ENCODE peak calls at places on chromosome 9, in four cellular contexts. M is K562, O is GM12878, F is GM12891. P is an unnamed sample.

GRCh38 chr9:135885100-135885853 is 22.1 kb downstream of the CAMSAP1 start:
- DNase-seq in F (no peak), M (no peak), O (no peak), P (no peak)

GRCh38 chr9:125968975-125969374 is 221.8 kb downstream of the PBX3 start:
- DNase-seq in O (no peak), F (no peak), M (no peak), P (no peak)

GRCh38 chr9:97397220-97397619 is 14.7 kb upstream of the TDRD7 start:
- DNase-seq in M (no peak), O (peak), F (no peak), P (no peak)

GRCh38 chr9:94672811-94673487 is 33.6 kb upstream of the FBP1 start:
- DNase-seq in M (no peak), F (no peak), O (no peak), P (no peak)

GRCh38 chr9:36874261-36874660 is 159.8 kb downstream of the PAX5 start:
- DNase-seq in F (no peak), O (no peak), M (no peak), P (no peak)

GRCh38 chr9:73095425-73095824 is 56.2 kb upstream of the ANXA1 start:
- DNase-seq in F (no peak), M (no peak), O (no peak), P (no peak)

GRCh38 chr9:5384436-5384835 is 44.8 kb upstream of the RLN1 start:
- DNase-seq in O (no peak), M (no peak), F (no peak), P (no peak)

GRCh38 chr9:30235068-30235467 is 2149.4 kb upstream of the ACO1 start:
- DNase-seq in O (no peak), M (no peak), F (no peak), P (no peak)

GRCh38 chr9:35476596-35476995 is 13.3 kb upstream of the RUSC2 start:
- DNase-seq in M (no peak), F (no peak), O (no peak), P (no peak)

GRCh38 chr9:128600111-128600510 is 47.7 kb downstream of the SPTAN1 start:
- DNase-seq in F (no peak), M (no peak), O (no peak), P (no peak)

GRCh38 chr9:36479086-36479485 is 79.0 kb upstream of the RNF38 start:
- DNase-seq in O (no peak), M (no peak), F (no peak), P (no peak)

GRCh38 chr9:120153258-120153657 is 426.7 kb downstream of the CDK5RAP2 start:
- DNase-seq in M (no peak), F (no peak), O (no peak), P (no peak)
- TF ChIP-seq SPI1 in M (no peak), F (no peak), O (no peak), P (no peak)

DNA sequence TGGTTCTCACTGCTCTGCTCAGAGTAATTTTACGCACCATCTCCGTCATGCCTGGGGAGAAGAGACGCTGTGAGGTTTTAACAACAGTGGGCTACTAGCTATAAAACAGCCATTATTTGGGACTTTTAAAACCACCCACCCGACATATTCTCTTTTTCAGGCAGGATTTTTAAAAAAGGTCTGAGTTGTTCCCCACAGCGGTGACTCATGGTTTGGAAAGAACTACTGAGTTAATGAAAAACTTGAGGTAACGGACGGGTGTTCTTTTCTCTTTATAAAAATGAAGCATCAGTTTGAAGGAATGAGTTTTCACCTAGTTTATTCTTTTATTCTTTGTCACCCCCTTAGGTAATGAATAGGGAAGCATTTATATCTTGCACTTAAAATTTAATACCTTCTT is 61.3 kb downstream of the TTLL11 start:
- DNase-seq in O (no peak), M (no peak), F (no peak), P (no peak)
- TF ChIP-seq SPI1 in O (no peak), M (no peak), F (no peak), P (no peak)

GRCh38 chr9:95778957-95779356 is 96.5 kb upstream of the ERCC6L2 start:
- DNase-seq in F (no peak), M (no peak), O (no peak), P (no peak)
- TF ChIP-seq SPI1 in F (no peak), M (no peak), O (no peak), P (no peak)

GRCh38 chr9:87722393-87722792 is 3.5 kb upstream of the CTSL start:
- DNase-seq in M (no peak), O (no peak), F (no peak), P (peak)
- TF ChIP-seq SPI1 in M (no peak), O (peak), F (peak), P (no peak)

DNA sequence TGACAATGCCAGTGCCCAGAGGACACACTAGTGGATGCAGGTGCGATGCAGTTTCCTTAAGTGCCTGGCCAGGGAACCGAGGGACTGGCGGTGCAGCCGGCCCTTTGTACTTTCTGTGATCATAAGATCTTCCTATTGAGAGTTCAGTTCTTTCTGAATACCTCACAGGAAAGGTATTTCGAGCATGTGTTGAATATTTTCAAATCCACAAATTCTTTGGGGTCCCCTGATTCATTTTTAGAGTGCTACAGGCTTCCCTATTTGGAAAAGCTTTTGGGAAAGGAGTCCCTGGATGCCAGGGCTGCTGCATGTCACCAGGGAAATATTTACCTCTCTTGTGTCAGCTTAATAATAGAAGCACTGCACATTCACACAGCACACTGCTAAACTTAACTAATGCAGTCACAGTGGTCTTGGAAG is 281.5 kb downstream of the GADD45G start:
- DNase-seq in O (no peak), M (no peak), F (no peak), P (no peak)
- TF ChIP-seq SPI1 in O (no peak), M (no peak), F (no peak), P (no peak)

GRCh38 chr9:113541019-113541900 is 77.7 kb downstream of the RGS3 start:
- DNase-seq in F (no peak), O (no peak), M (peak), P (no peak)
- TF ChIP-seq SPI1 in F (no peak), O (no peak), M (no peak), P (no peak)

GRCh38 chr9:515665-516064 is 301.0 kb downstream of the DOCK8 start:
- DNase-seq in O (no peak), M (no peak), F (no peak), P (no peak)

GRCh38 chr9:519579-519978 is 304.9 kb downstream of the DOCK8 start:
- DNase-seq in O (no peak), M (no peak), F (no peak), P (no peak)

GRCh38 chr9:518540-518939 is 303.9 kb downstream of the DOCK8 start:
- DNase-seq in O (no peak), F (no peak), M (no peak), P (no peak)

GRCh38 chr9:520315-520714 is 305.6 kb downstream of the DOCK8 start:
- DNase-seq in M (no peak), F (no peak), O (no peak), P (no peak)

DNA sequence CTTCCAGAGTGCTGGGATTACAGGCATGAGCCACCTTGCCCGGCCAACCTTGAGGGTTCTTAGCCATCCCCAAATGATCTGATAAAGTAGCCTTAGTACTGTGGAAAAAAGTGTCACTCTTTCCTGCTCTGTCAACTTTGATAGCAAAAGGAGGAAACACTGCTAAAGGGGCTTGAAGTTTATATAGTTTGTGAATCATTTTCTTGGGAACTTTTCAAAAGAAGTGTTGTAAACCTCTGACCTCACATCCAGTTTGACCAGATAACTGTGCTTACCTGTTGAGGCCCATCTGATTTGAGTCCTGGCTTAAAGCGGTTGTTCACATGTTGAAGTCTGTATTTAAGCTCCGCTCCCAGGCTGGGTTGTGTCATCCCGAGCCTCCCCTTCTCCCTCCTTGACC is 303.3 kb downstream of the DOCK8 start:
- DNase-seq in M (no peak), O (no peak), F (no peak), P (no peak)
- TF ChIP-seq SPI1 in M (no peak), O (no peak), F (no peak), P (no peak)

DNA sequence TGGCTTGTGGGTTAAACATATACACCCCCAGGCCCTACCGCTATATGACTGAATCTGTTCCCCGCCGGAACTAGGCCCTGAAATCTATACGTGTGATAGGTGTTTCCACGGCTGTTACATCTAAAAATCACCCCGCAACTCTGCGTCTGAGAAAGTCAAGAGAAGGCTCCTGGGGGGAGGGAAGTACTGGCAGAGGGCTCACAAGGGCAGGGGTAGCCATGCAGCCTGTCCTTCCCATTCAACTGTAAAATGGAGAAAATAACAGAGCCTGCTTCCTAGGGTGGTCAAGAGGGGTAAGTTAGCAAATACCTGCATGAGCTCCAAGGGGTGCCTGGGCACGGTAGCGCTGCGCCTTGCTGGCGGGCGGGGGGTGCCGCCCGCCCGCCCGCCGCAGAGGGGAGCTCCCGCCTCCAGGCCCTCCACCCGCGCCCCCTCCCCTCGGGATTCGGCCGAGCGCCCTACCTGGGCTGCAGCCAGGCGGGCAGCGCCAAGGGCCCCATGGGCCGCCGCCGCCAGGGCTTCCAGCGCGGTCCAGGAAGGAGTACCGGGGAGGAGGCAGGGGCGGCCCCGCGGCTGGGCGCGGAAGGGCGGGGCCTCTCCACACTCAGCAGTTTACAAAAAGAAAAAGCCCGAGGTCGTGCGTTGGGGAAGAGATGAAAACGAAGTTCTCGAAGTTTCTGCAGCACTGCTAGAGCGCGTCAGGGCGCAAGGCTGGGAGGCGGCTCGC is at the start of gene HACD4:
- DNase-seq in M (no peak), O (peak), F (peak), P (no peak)
- TF ChIP-seq SPI1 in M (no peak), O (no peak), F (no peak), P (no peak)

DNA sequence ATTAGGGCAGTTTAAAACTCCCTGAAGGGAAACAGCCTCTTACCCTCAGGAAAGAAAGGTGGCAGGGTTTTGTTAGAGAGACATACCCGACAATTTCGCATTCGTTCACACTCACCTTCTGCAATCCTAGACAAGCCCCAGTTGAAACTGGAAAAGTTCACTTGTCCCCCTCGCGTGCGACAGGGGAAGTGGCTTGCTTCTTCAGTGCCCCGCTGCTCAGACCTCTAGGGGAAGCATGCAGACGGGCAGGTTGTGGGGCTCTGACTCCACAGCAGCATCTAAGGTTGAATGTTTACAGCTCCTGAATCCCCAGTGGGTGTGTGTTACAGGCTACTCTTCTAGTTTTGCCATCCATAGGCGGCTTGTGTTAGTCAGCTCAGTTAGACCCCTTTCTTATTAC is 575.7 kb upstream of the ACO1 start:
- DNase-seq in M (no peak), O (no peak), F (no peak), P (no peak)
- TF ChIP-seq SPI1 in M (no peak), O (no peak), F (no peak), P (no peak)

P was measured in HL-60.